ENCODE peak calls at places on chromosomes 7 and 10, in six cellular contexts. P is A549, Q is IMR-90, E is K562, Z is SK-N-SH, K is GM12878. C is an unnamed sample.

GRCh38 chr10:12742776-12743175 is 258.7 kb downstream of the CCDC3 start:
- DNase-seq in P (no peak), Q (no peak), E (no peak), Z (no peak), K (peak), C (no peak)

GRCh38 chr10:17199351-17199804 is 2.1 kb downstream of the TRDMT1 start:
- DNase-seq in P (no peak), Q (peak), E (peak), Z (peak), K (no peak), C (no peak)

GRCh38 chr7:103803631-103804030 is 185.8 kb downstream of the RELN start:
- DNase-seq in P (no peak), Q (no peak), E (no peak), Z (no peak), K (no peak), C (no peak)

GRCh38 chr10:132410056-132410778 is 13.2 kb downstream of the PWWP2B start:
- DNase-seq in P (no peak), Q (no peak), E (no peak), Z (no peak), K (no peak), C (no peak)

GRCh38 chr10:60662917-60663614 is 115.2 kb upstream of the CDK1 start:
- DNase-seq in P (no peak), Q (peak), E (peak), Z (no peak), K (no peak), C (no peak)

GRCh38 chr7:99011706-99012404 is 132.1 kb downstream of the SMURF1 start:
- DNase-seq in P (no peak), Q (no peak), E (no peak), Z (no peak), K (no peak), C (no peak)

GRCh38 chr10:110273474-110273873 is 31.2 kb downstream of the SMNDC1 start:
- DNase-seq in P (no peak), Q (peak), E (no peak), Z (no peak), K (peak), C (peak)

GRCh38 chr10:11610855-11611247 is 599 bp downstream of the USP6NL start:
- DNase-seq in P (peak), Q (peak), E (peak), Z (no peak), K (no peak), C (no peak)

GRCh38 chr10:43145313-43145712 is 7.1 kb downstream of the CSGALNACT2 start:
- DNase-seq in P (no peak), Q (no peak), E (no peak), Z (no peak), K (no peak), C (no peak)

GRCh38 chr7:116377721-116378120 is 121.8 kb upstream of the CAV2 start:
- DNase-seq in P (no peak), Q (no peak), E (no peak), Z (no peak), K (no peak), C (no peak)

GRCh38 chr10:78516236-78516635 is 482.6 kb downstream of the RPS24 start:
- DNase-seq in P (no peak), Q (no peak), E (no peak), Z (no peak), K (no peak), C (no peak)

GRCh38 chr10:78178940-78179339 is 145.3 kb downstream of the RPS24 start:
- DNase-seq in P (no peak), Q (peak), E (no peak), Z (no peak), K (no peak), C (no peak)

GRCh38 chr7:38448076-38448475 is 174.6 kb upstream of the TARP start:
- DNase-seq in P (no peak), Q (peak), E (no peak), Z (no peak), K (no peak), C (no peak)

GRCh38 chr10:5582736-5583135 is 58.0 kb downstream of the CALML3 start:
- DNase-seq in P (no peak), Q (no peak), E (peak), Z (no peak), K (no peak), C (no peak)

GRCh38 chr7:47371733-47372368 is 210.1 kb downstream of the TNS3 start:
- DNase-seq in P (peak), Q (peak), E (peak), Z (peak), K (no peak), C (no peak)

GRCh38 chr7:121019018-121019417 is 30.5 kb downstream of the CPED1 start:
- DNase-seq in P (no peak), Q (peak), E (no peak), Z (no peak), K (no peak), C (no peak)

GRCh38 chr10:13018171-13018570 is 16.7 kb upstream of the CCDC3 start:
- DNase-seq in P (no peak), Q (peak), E (no peak), Z (no peak), K (no peak), C (no peak)

GRCh38 chr7:138871691-138872090 is 73.7 kb upstream of the ATP6V0A4 start:
- DNase-seq in P (no peak), Q (no peak), E (no peak), Z (no peak), K (no peak), C (no peak)
- TF ChIP-seq SMC3 in P (no peak), Q (no peak), E (no peak), Z (no peak), K (no peak), C (no peak)

GRCh38 chr10:28774051-28774995 is 97.0 kb downstream of the BAMBI start:
- DNase-seq in P (no peak), Q (no peak), E (no peak), Z (peak), K (no peak), C (peak)
- TF ChIP-seq SMC3 in P (no peak), Q (no peak), E (no peak), Z (no peak), K (no peak), C (no peak)

DNA sequence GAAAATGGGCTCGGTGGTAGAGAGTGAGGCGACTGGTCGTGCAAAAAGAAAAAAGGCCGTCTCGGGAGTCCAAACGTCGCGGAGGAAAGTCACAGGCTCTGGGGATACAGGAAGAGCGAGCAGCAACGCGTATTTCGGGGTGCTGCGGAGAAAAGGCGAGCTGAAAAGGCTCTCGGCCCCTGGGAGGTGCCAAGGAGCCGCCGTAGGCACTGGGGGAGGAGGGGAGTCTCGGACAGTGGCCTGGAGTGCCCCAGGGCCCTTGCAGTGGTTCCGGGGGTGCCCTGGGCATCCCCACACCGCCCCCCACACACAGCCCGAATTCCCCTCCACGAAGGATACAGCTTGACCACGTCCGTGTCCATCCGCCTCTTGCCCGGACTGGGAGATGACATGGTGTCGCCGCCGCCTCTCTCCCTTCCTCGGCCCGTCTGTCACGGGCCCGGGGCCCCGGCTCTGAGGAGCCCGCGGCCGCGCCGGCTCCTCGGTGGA is 552 bp downstream of the UBE2H start:
- DNase-seq in P (no peak), Q (no peak), E (no peak), Z (no peak), K (no peak), C (no peak)
- TF ChIP-seq SMC3 in P (peak), Q (no peak), E (no peak), Z (peak), K (no peak), C (no peak)

GRCh38 chr7:158107806-158108205 is 479.8 kb downstream of the PTPRN2 start:
- DNase-seq in P (no peak), Q (no peak), E (no peak), Z (no peak), K (no peak), C (no peak)

GRCh38 chr7:158108646-158109293 is 478.9 kb downstream of the PTPRN2 start:
- DNase-seq in P (no peak), Q (no peak), E (no peak), Z (no peak), K (no peak), C (no peak)

GRCh38 chr7:158110661-158111555 is 476.7 kb downstream of the PTPRN2 start:
- DNase-seq in P (no peak), Q (no peak), E (no peak), Z (peak), K (no peak), C (peak)

GRCh38 chr7:158110034-158110590 is 477.5 kb downstream of the PTPRN2 start:
- DNase-seq in P (no peak), Q (no peak), E (no peak), Z (no peak), K (no peak), C (no peak)

DNA sequence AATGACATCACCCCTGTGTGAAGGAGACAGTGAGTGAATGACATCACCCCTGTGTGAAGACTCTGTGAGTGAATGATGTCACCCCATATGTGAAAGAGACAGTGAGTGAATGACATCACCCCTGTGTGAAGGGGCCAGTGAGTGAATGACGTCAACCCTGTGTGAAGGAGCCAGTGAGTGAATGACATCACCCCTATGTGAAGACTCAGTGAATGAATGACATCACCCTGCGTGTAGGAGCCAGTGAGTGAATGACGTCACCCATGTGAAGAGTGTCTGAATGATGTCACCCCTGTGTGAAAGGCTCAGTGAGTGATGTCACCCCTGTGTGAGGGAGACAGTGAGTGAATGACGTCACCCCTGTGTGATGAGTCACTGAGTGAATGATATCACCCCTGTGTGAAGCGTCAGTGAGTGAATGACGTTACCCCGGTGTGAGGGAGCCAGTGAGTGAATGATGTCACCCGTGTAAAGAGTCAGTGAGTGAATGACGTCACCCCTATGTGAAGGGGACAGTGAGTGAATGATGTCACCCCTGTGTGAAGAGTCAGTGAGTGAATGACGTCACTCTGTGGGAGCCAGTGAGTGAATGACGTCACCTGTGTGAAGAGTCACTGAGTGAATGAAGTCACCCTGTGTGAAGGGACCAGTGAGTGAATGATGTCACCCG is 478.1 kb downstream of the PTPRN2 start:
- DNase-seq in P (no peak), Q (no peak), E (no peak), Z (no peak), K (no peak), C (no peak)
- TF ChIP-seq SMC3 in P (no peak), Q (no peak), E (no peak), Z (no peak), K (no peak), C (no peak)

DNA sequence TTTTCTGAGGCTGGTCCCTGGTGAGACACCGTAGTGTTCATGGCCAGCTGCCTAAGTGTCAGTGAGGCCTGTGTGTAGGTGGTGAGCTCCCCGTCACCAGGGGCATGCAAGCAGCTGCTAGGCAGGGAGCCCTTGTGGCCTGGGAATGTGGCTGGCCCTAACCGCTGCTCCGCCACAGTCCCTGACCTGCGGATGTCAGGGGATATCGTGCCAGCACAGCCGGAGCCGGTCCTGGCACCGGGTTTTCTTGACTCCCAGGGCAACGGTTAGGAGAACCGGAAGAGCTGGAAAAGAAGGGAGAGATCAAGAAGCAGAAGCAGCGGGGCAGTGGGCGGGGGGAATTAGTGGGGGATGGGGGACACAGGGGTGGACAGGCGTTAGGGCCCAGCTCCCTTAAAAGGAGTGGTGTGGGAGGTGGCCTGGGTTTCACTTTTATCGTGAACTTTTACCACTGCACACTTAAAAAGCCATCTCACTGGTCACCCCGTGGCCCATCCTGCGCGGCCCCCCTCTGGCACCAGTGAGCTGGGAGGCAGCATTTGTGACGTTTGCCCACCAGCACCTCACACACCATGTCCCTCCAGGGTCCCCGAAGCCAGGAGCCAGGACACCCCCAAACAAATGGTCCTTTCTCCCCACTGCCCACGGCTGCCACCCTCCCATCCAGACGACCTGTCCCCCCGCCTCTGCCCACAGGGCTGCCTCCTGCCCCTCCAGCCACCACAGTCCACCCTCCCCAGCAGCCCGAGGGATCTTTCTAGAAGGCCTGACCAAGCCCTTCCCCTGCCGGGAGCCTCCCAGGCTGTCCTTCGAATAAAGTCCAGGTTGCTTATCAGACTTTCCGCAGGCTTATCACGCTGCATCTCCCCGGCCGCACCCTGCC is 1.7 kb upstream of the MICALL2 start:
- DNase-seq in P (peak), Q (peak), E (peak), Z (no peak), K (no peak), C (peak)
- TF ChIP-seq SMC3 in P (no peak), Q (no peak), E (no peak), Z (no peak), K (no peak), C (no peak)

DNA sequence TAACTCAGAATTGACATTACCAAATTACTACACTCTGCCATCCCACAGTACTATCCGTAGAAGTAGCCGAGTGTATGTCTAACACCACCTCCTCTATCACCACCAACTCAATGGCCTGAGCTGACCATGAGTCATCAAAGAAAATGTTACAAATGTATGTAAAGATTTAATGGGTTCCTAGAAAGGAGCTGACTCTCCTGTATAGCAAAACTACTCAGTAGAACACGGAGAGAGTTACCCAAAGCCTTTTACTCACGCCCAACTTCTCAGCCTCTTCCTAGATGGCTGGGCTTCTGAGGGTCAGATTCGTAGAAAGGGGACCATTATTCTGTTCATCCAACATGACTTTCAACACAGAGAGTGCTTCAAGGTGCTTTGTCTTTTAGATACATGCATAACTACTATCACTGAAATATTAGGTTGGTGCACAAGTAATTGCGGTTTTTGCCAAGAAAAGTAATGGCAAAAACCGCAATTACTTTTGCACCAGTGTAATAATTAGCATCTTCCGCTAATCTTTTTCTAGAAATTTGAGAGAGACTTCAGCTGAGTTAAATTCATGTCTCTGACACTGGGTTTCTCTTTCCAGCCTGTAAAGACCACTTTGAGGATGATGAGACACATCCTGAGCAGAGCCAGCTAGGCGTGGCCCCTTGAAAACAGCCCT is 24.0 kb upstream of the NANOS1 start:
- DNase-seq in P (peak), Q (peak), E (peak), Z (no peak), K (no peak), C (no peak)
- TF ChIP-seq SMC3 in P (no peak), Q (no peak), E (no peak), Z (no peak), K (no peak), C (no peak)

GRCh38 chr10:69883256-69883655 is 81.5 kb downstream of the COL13A1 start:
- DNase-seq in P (peak), Q (no peak), E (peak), Z (no peak), K (no peak), C (peak)

GRCh38 chr10:69879628-69880257 is 78.0 kb downstream of the COL13A1 start:
- DNase-seq in P (no peak), Q (no peak), E (no peak), Z (no peak), K (no peak), C (peak)

GRCh38 chr10:69881202-69881601 is 79.5 kb downstream of the COL13A1 start:
- DNase-seq in P (no peak), Q (no peak), E (no peak), Z (no peak), K (no peak), C (no peak)

GRCh38 chr10:69878951-69879350 is 77.2 kb downstream of the COL13A1 start:
- DNase-seq in P (no peak), Q (no peak), E (no peak), Z (no peak), K (no peak), C (no peak)

DNA sequence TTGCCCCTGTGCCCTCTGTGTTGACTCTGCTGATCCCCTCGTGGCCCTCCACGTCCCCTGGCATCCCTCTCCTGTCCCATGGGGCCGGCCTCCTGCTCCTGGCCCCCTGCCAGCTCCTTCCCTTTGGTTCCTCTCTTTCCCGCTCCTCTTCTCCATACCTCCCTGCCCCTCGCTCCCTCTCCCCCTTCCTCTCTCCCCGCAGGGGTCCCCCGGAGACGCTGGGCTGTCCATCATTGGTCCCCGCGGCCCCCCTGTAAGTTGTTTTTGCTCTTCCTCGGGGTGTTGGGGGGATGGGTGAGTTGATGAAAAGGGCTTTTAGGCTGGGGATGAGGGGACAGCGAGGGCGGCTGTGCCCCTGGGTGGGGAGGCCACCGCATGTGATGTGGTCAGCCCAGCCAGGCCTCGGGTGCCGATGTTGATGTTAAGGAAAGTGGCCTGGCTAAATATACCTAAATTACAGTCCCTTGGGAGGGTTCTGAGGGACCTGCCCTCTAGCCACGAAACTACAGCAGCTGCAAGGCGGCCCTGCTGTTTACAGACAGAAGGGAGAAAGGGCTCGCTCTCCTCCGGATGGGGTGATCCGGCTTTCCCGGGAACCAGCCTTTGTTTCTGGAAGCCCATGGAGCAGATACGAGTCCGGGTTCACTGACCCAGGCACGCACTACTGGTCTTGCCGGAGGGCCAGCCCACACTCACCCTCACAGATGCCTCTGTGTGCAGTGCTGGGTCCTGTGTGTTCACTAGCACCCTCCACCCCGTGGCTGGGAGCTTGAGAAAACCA is 78.8 kb downstream of the COL13A1 start:
- DNase-seq in P (no peak), Q (no peak), E (no peak), Z (no peak), K (no peak), C (no peak)
- TF ChIP-seq SMC3 in P (no peak), Q (no peak), E (no peak), Z (no peak), K (no peak), C (no peak)

DNA sequence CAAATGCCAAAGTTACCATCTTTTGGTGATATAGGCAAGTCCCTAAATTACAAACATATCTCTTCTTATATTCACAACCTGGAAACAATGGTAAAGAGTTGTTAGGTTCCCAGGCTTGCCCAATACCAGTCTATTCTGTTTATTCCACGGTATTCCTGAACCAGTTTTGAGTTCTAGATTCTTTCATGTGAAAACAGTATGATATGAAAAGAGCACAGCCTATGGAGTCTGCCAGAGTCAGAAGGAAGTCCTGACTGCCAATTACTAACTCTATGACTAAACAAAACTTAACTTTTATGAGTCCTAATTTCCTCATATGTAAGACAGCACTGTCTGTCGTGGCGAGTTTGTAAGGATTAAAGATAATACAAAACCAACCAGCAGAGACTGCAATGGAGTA is 5.6 kb downstream of the ABI1 start:
- DNase-seq in P (no peak), Q (peak), E (no peak), Z (no peak), K (no peak), C (no peak)
- TF ChIP-seq SMC3 in P (no peak), Q (no peak), E (no peak), Z (no peak), K (no peak), C (no peak)

GRCh38 chr7:110943686-110944350 is 147.1 kb upstream of the LRRN3 start:
- DNase-seq in P (no peak), Q (peak), E (no peak), Z (peak), K (no peak), C (no peak)
- TF ChIP-seq SMC3 in P (no peak), Q (no peak), E (no peak), Z (no peak), K (no peak), C (no peak)

C was measured in HepG2.